ENCODE peak calls at places on chromosomes 12 and 14, in nine cellular contexts. G is HepG2; S is pancreas; H is tibial nerve; F is IMR-90; C is H9; Y is cardiac muscle cell; A is CD4-positive, alpha-beta T cell; Z is psoas muscle. J is an unnamed sample.

GRCh38 chr12:111434680-111435338 is 29.1 kb downstream of the SH2B3 start:
- DNase-seq in A (peak; percentile 68), Y (peak; percentile 61), C (no peak), S (peak; percentile 61), F (peak; percentile 62), H (no peak), G (no peak), Z (peak; percentile 70), J (no peak)

GRCh38 chr14:31154956-31155355 is 52.6 kb downstream of the HECTD1 start:
- DNase-seq in F (no peak), C (no peak), S (no peak), H (no peak), Y (no peak), A (no peak), Z (no peak), G (no peak), J (no peak)

GRCh38 chr12:14777271-14777670 is 26.0 kb downstream of the WBP11 start:
- DNase-seq in C (no peak), A (no peak), H (no peak), S (peak; percentile 42), F (no peak), G (peak; percentile 77), Z (no peak), Y (peak; percentile 29), J (no peak)

GRCh38 chr14:69726761-69727511 is 40.0 kb upstream of the SRSF5 start:
- DNase-seq in G (peak; percentile 39), H (peak; percentile 64), Z (peak; percentile 85), A (peak; percentile 78), S (peak; percentile 80), Y (peak; percentile 89), F (peak; percentile 58), C (peak; percentile 86), J (no peak)

GRCh38 chr14:49497725-49498348 is 88.3 kb downstream of the RPS29 start:
- DNase-seq in C (no peak), A (no peak), Z (no peak), H (no peak), S (peak; percentile 12), F (peak; percentile 74), Y (peak; percentile 83), G (peak; percentile 70), J (peak; percentile 31)

GRCh38 chr12:68439368-68440045 is 107.3 kb upstream of the MDM1 start:
- DNase-seq in A (no peak), S (no peak), C (no peak), Z (no peak), Y (no peak), G (no peak), F (no peak), H (no peak), J (no peak)

GRCh38 chr12:72271741-72272661 is at the start of gene TRHDE:
- DNase-seq in C (peak; percentile 78), S (peak; percentile 73), A (no peak), G (no peak), Z (no peak), Y (peak; percentile 35), F (peak; percentile 60), H (no peak), J (no peak)

GRCh38 chr12:120261951-120262851 is 3.3 kb downstream of the PXN start:
- DNase-seq in Z (no peak), F (no peak), A (no peak), Y (no peak), S (no peak), C (no peak), G (no peak), H (no peak), J (no peak)

GRCh38 chr12:112728909-112729308 is 62.6 kb upstream of the RPH3A start:
- DNase-seq in Z (no peak), A (no peak), H (no peak), G (no peak), S (no peak), F (no peak), Y (no peak), C (no peak), J (no peak)

GRCh38 chr12:132029503-132030300 is 80.0 kb downstream of the EP400 start:
- DNase-seq in S (no peak), Z (no peak), F (no peak), H (no peak), A (no peak), G (no peak), Y (no peak), C (peak; percentile 48), J (no peak)

GRCh38 chr12:87845995-87846483 is 183.2 kb downstream of the C12orf50 start:
- DNase-seq in S (no peak), F (no peak), H (no peak), A (no peak), Z (no peak), Y (no peak), G (no peak), C (no peak), J (no peak)

GRCh38 chr12:51874486-51874885 is 13.4 kb upstream of the ANKRD33 start:
- DNase-seq in C (no peak), Y (no peak), Z (no peak), H (no peak), A (no peak), F (no peak), S (no peak), G (no peak), J (no peak)

GRCh38 chr12:121628536-121628935 is 2.2 kb downstream of the ORAI1 start:
- DNase-seq in Y (no peak), A (no peak), Z (no peak), F (no peak), H (no peak), C (no peak), G (no peak), S (no peak), J (no peak)

GRCh38 chr14:104141621-104142091 is 3.3 kb downstream of the KIF26A start:
- DNase-seq in A (no peak), Z (peak; percentile 10), F (no peak), C (peak; percentile 24), G (no peak), Y (no peak), S (no peak), H (no peak), J (no peak)

GRCh38 chr12:100643246-100643645 is 69.8 kb downstream of the GAS2L3 start:
- DNase-seq in H (no peak), Z (no peak), C (no peak), S (no peak), G (no peak), F (no peak), A (no peak), Y (no peak), J (no peak)

GRCh38 chr14:52051861-52052260 is 17.0 kb downstream of the NID2 start:
- DNase-seq in S (no peak), F (peak; percentile 87), Y (peak; percentile 50), Z (no peak), C (no peak), A (no peak), G (no peak), H (no peak), J (no peak)

GRCh38 chr12:42962384-42962783 is 372.8 kb upstream of the PRICKLE1 start:
- DNase-seq in A (no peak), G (no peak), C (no peak), Y (no peak), H (no peak), S (no peak), F (no peak), Z (no peak), J (no peak)

GRCh38 chr14:46048127-46048526 is 603.5 kb downstream of the RPL10L start:
- DNase-seq in H (no peak), S (peak; percentile 11), F (peak; percentile 18), C (peak; percentile 76), G (peak; percentile 4), Y (peak; percentile 9), Z (no peak), A (no peak), J (peak; percentile 35)

GRCh38 chr12:127640181-127640886 is 626.6 kb upstream of the TMEM132C start:
- DNase-seq in G (no peak), Y (no peak), S (no peak), H (no peak), C (no peak), Z (no peak), F (peak; percentile 57), A (no peak), J (no peak)

GRCh38 chr12:101039848-101040531 is 170.0 kb downstream of the SLC5A8 start:
- DNase-seq in C (no peak), A (no peak), Y (no peak), Z (no peak), F (no peak), H (no peak), S (no peak), G (no peak), J (no peak)

GRCh38 chr12:123889848-123890535 is 82.6 kb downstream of the CCDC92 start:
- DNase-seq in Y (peak; percentile 30), G (no peak), H (no peak), A (no peak), Z (no peak), C (no peak), F (no peak), S (no peak), J (no peak)

GRCh38 chr12:27637524-27637923 is 58.7 kb upstream of the REP15 start:
- DNase-seq in F (no peak), Z (no peak), C (no peak), A (no peak), S (no peak), Y (no peak), H (no peak), G (no peak), J (no peak)

GRCh38 chr12:65278576-65279386 is at the start of gene MSRB3:
- DNase-seq in H (peak; percentile 40), C (peak; percentile 82), A (peak; percentile 4), F (peak; percentile 70), G (peak; percentile 44), Z (peak; percentile 79), S (peak; percentile 53), Y (peak; percentile 88), J (peak; percentile 18)
- TF ChIP-seq CTCF in H (peak; percentile 11), C (peak; percentile 21), A (no peak), F (no peak), G (peak; percentile 34), Z (no peak), S (no peak), Y (peak; percentile 20), J (peak; percentile 43)

GRCh38 chr12:116864371-116865160 is 16.7 kb downstream of the HRK start:
- DNase-seq in F (peak; percentile 87), G (peak; percentile 46), Z (no peak), Y (peak; percentile 49), C (no peak), H (no peak), A (no peak), S (no peak), J (no peak)
- H3K27me3 ChIP-seq in F (peaks cover 2% of the 10 kb centered on the region), G (peaks cover 21% of the 10 kb centered on the region), Z (no peaks in the 10 kb centered on the region), Y (no peaks in the 10 kb centered on the region), C (no peaks in the 10 kb centered on the region), H (no peaks in the 10 kb centered on the region), A (no peaks in the 10 kb centered on the region), S (no peaks in the 10 kb centered on the region), J (peaks cover 4% of the 10 kb centered on the region)

GRCh38 chr12:41661141-41661540 is 473.0 kb downstream of the PDZRN4 start:
- DNase-seq in A (no peak), Z (no peak), C (no peak), S (no peak), H (no peak), Y (no peak), G (no peak), F (no peak), J (no peak)

GRCh38 chr12:41663487-41664258 is 475.6 kb downstream of the PDZRN4 start:
- DNase-seq in S (no peak), H (no peak), Y (peak; percentile 6), Z (no peak), C (no peak), G (peak; percentile 28), A (no peak), F (peak; percentile 20), J (no peak)
- TF ChIP-seq CTCF in S (no peak), H (no peak), Y (no peak), Z (peak; percentile 40), C (peak; percentile 79), G (peak; percentile 56), A (no peak), F (peak; percentile 33), J (peak; percentile 73)

GRCh38 chr12:3167636-3168035 is 90.5 kb downstream of the TSPAN9 start:
- DNase-seq in Z (no peak), F (no peak), S (no peak), G (no peak), H (no peak), C (no peak), A (no peak), Y (no peak), J (no peak)
- H3K27me3 ChIP-seq in Z (no peaks in the 10 kb centered on the region), F (no peaks in the 10 kb centered on the region), S (no peaks in the 10 kb centered on the region), G (no peaks in the 10 kb centered on the region), H (no peaks in the 10 kb centered on the region), C (no peaks in the 10 kb centered on the region), A (no peaks in the 10 kb centered on the region), Y (no peaks in the 10 kb centered on the region), J (no peaks in the 10 kb centered on the region)

J was measured in kidney epithelial cell.